ENCODE peak calls at places on chromosomes 13 and 19, in six cellular contexts. C is Peyer's patch; W is AG09319; N is psoas muscle; L is CD4-positive, alpha-beta T cell; Q is pancreas. Y is an unnamed sample.

GRCh38 chr19:22606954-22607652 is 27.0 kb upstream of the ZNF492 start:
- DNase-seq in C (no peak), W (no peak), N (no peak), L (no peak), Q (no peak), Y (no peak)

GRCh38 chr13:30585748-30586262 is 31.9 kb upstream of the USPL1 start:
- DNase-seq in C (no peak), W (no peak), N (no peak), L (no peak), Q (no peak), Y (no peak)

GRCh38 chr13:90918551-90918950 is 428.9 kb upstream of the MIR17HG start:
- DNase-seq in C (no peak), W (no peak), N (no peak), L (no peak), Q (no peak), Y (no peak)

GRCh38 chr19:30648321-30648720 is 276.1 kb downstream of the ZNF536 start:
- DNase-seq in C (no peak), W (no peak), N (no peak), L (no peak), Q (no peak), Y (no peak)

GRCh38 chr19:3010871-3011270 is 18.2 kb downstream of the TLE2 start:
- DNase-seq in C (no peak), W (no peak), N (no peak), L (no peak), Q (no peak), Y (no peak)

GRCh38 chr19:51664997-51665396 is 18.4 kb upstream of the SIGLEC14 start:
- DNase-seq in C (no peak), W (no peak), N (no peak), L (no peak), Q (no peak), Y (no peak)

GRCh38 chr13:78603240-78603947 is at the start of gene POU4F1:
- DNase-seq in C (peak), W (no peak), N (peak), L (no peak), Q (peak), Y (no peak)

GRCh38 chr13:43908156-43909126 is 28.7 kb downstream of the LACC1 start:
- DNase-seq in C (no peak), W (no peak), N (no peak), L (no peak), Q (no peak), Y (peak)

GRCh38 chr13:42893346-42893745 is 98.7 kb downstream of the EPSTI1 start:
- DNase-seq in C (no peak), W (no peak), N (no peak), L (no peak), Q (no peak), Y (no peak)

GRCh38 chr19:29672933-29673336 is 7.7 kb downstream of the PLEKHF1 start:
- DNase-seq in C (no peak), W (no peak), N (no peak), L (peak), Q (no peak), Y (no peak)

GRCh38 chr13:84946144-84946543 is 853.1 kb downstream of the SLITRK6 start:
- DNase-seq in C (no peak), W (no peak), N (no peak), L (no peak), Q (no peak), Y (no peak)

GRCh38 chr13:99307247-99307646 is at the start of gene GPR183:
- DNase-seq in C (no peak), W (no peak), N (no peak), L (no peak), Q (no peak), Y (no peak)

GRCh38 chr19:14425696-14426138 is 6.6 kb upstream of the DDX39A start:
- DNase-seq in C (no peak), W (no peak), N (no peak), L (no peak), Q (no peak), Y (no peak)

GRCh38 chr19:54257116-54257480 is at the start of gene LILRB5:
- DNase-seq in C (no peak), W (no peak), N (no peak), L (no peak), Q (peak), Y (no peak)

GRCh38 chr13:45603338-45603737 is 12.2 kb downstream of the ERICH6B start:
- DNase-seq in C (no peak), W (no peak), N (no peak), L (no peak), Q (no peak), Y (no peak)

GRCh38 chr13:45601680-45602079 is 13.9 kb downstream of the ERICH6B start:
- DNase-seq in C (no peak), W (no peak), N (no peak), L (no peak), Q (no peak), Y (no peak)

GRCh38 chr13:45607931-45608330 is 7.6 kb downstream of the ERICH6B start:
- DNase-seq in C (no peak), W (no peak), N (no peak), L (no peak), Q (no peak), Y (no peak)

GRCh38 chr13:45602183-45602582 is 13.4 kb downstream of the ERICH6B start:
- DNase-seq in C (no peak), W (no peak), N (no peak), L (no peak), Q (no peak), Y (no peak)

DNA sequence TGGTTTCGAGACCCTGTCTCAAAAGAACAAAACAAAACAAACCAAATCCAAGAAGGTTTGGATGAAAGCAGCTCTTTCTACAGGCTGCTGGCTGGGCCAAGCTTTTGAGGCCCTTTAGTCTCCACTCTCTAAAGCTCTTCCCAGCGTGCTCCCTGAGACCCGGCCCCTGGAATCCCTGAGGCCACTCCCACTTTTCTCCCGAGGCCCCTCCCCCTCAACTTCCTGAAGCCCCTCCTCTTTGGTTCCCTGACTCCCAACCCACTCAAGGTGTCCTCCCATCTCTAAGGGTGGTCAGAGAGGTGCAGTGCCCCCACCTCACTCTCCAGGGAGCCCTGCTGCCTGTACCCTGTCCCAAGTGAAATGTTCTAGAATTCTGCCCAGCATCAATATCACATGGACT is 10.6 kb downstream of the ERICH6B start:
- DNase-seq in C (no peak), W (no peak), N (no peak), L (no peak), Q (no peak), Y (no peak)
- TF ChIP-seq CTCF in C (no peak), W (no peak), N (no peak), L (no peak), Q (no peak), Y (no peak)

GRCh38 chr13:48646791-48647190 is 6.9 kb upstream of the CYSLTR2 start:
- DNase-seq in C (no peak), W (no peak), N (no peak), L (no peak), Q (no peak), Y (no peak)

GRCh38 chr13:48644951-48645350 is 8.8 kb upstream of the CYSLTR2 start:
- DNase-seq in C (no peak), W (no peak), N (no peak), L (no peak), Q (no peak), Y (no peak)

GRCh38 chr13:48648446-48648845 is 5.3 kb upstream of the CYSLTR2 start:
- DNase-seq in C (no peak), W (no peak), N (no peak), L (no peak), Q (no peak), Y (no peak)

GRCh38 chr13:48645845-48646244 is 7.9 kb upstream of the CYSLTR2 start:
- DNase-seq in C (no peak), W (no peak), N (no peak), L (no peak), Q (no peak), Y (no peak)

GRCh38 chr13:48647625-48648024 is 6.1 kb upstream of the CYSLTR2 start:
- DNase-seq in C (no peak), W (no peak), N (no peak), L (no peak), Q (no peak), Y (no peak)
- TF ChIP-seq CTCF in C (no peak), W (no peak), N (no peak), L (no peak), Q (no peak), Y (no peak)

GRCh38 chr13:26605845-26606244 is 48.4 kb downstream of the WASF3 start:
- DNase-seq in C (no peak), W (no peak), N (no peak), L (no peak), Q (no peak), Y (no peak)
- TF ChIP-seq CTCF in C (no peak), W (no peak), N (no peak), L (no peak), Q (no peak), Y (peak)

DNA sequence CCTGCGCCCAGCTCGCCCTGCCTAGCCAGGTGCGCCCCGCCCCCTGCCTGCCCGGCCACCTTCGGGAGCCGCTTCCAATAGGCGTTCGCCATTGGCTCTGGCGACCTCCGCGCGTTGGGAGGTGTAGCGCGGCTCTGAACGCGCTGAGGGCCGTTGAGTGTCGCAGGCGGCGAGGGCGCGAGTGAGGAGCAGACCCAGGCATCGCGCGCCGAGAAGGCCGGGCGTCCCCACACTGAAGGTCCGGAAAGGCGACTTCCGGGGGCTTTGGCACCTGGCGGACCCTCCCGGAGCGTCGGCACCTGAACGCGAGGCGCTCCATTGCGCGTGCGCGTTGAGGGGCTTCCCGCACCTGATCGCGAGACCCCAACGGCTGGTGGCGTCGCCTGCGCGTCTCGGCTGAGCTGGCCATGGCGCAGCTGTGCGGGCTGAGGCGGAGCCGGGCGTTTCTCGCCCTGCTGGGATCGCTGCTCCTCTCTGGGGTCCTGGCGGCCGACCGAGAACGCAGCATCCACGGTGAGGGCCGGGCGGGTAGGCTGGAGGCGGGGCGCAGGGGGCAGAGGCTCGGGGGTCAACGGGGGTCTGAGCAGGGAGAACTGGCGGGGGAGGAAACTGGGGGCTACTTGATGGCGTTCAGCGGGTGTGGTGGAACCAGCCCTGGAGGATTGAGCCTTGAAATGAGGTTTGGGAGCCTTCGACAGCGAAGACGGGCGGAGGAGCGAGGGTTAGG is at the start of gene SPINT2:
- DNase-seq in C (no peak), W (no peak), N (no peak), L (no peak), Q (no peak), Y (peak)
- TF ChIP-seq CTCF in C (no peak), W (no peak), N (no peak), L (no peak), Q (no peak), Y (peak)

GRCh38 chr13:113726961-113727411 is 32.0 kb upstream of the TMEM255B start:
- DNase-seq in C (peak), W (no peak), N (peak), L (no peak), Q (peak), Y (no peak)

GRCh38 chr13:113724016-113724758 is 34.8 kb upstream of the TMEM255B start:
- DNase-seq in C (no peak), W (no peak), N (no peak), L (no peak), Q (peak), Y (no peak)

GRCh38 chr13:113723400-113724015 is 35.5 kb upstream of the TMEM255B start:
- DNase-seq in C (no peak), W (no peak), N (no peak), L (no peak), Q (peak), Y (no peak)

GRCh38 chr13:113722921-113723320 is 36.1 kb upstream of the TMEM255B start:
- DNase-seq in C (peak), W (no peak), N (no peak), L (no peak), Q (peak), Y (no peak)

GRCh38 chr13:113724780-113725315 is 34.2 kb upstream of the TMEM255B start:
- DNase-seq in C (peak), W (no peak), N (peak), L (peak), Q (peak), Y (peak)
- TF ChIP-seq CTCF in C (peak), W (peak), N (peak), L (peak), Q (peak), Y (peak)

GRCh38 chr19:50359432-50359818 is 6.0 kb downstream of the NAPSA start:
- DNase-seq in C (no peak), W (no peak), N (no peak), L (no peak), Q (no peak), Y (no peak)
- TF ChIP-seq CTCF in C (no peak), W (no peak), N (no peak), L (no peak), Q (no peak), Y (no peak)

GRCh38 chr19:39411006-39411831 is 1.2 kb upstream of the PLEKHG2 start:
- DNase-seq in C (peak), W (peak), N (peak), L (no peak), Q (peak), Y (no peak)

GRCh38 chr19:39409207-39409885 is 2.7 kb downstream of the ZFP36 start:
- DNase-seq in C (peak), W (no peak), N (peak), L (peak), Q (peak), Y (no peak)

GRCh38 chr19:39410620-39411005 is 1.9 kb upstream of the PLEKHG2 start:
- DNase-seq in C (no peak), W (no peak), N (no peak), L (no peak), Q (no peak), Y (no peak)

GRCh38 chr19:39408392-39409206 is 2.0 kb downstream of the ZFP36 start:
- DNase-seq in C (no peak), W (no peak), N (no peak), L (peak), Q (peak), Y (no peak)

GRCh38 chr19:39409886-39410619 is 2.4 kb upstream of the PLEKHG2 start:
- DNase-seq in C (peak), W (no peak), N (peak), L (peak), Q (peak), Y (no peak)
- TF ChIP-seq CTCF in C (no peak), W (no peak), N (no peak), L (no peak), Q (no peak), Y (peak)

DNA sequence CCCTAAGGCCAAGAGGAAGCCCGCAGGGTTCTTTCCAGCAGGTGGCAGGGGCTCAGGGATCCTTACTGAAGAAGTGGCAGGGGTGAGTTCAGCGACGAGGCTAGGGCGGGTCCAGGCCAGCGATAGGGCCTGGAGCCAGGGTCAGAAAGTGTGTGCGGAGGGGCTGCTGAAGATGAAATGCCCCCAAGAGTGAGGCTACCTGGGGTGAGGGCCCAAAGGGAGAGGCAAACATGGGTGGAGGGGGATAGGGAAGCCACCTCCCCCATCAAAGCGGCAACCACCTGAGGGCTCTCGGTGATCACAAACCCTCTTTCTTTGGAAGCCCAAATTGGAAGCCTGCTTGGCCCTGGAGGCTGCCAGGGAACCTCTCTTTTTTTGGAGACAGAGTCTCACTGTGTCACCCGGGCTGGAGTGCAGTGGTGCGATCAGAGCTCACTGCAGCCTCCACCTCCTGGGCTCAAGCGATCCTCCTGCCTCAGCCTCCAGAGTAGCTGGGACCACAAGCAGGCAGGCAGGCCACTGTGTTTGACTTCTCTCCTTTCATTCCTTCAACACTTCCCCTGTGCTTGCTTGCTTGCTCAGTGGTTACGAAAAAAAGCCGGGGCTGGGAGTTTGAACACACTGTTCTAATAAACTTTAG is 1.2 kb upstream of the ATP8B3 start:
- DNase-seq in C (no peak), W (no peak), N (no peak), L (no peak), Q (no peak), Y (no peak)
- TF ChIP-seq CTCF in C (no peak), W (no peak), N (no peak), L (peak), Q (no peak), Y (no peak)

GRCh38 chr13:51961493-51962403 is 49.5 kb downstream of the ATP7B start:
- DNase-seq in C (no peak), W (no peak), N (no peak), L (no peak), Q (no peak), Y (no peak)

GRCh38 chr13:51960766-51961165 is 50.5 kb downstream of the ATP7B start:
- DNase-seq in C (no peak), W (no peak), N (no peak), L (no peak), Q (no peak), Y (no peak)

GRCh38 chr13:51957377-51958216 is 53.7 kb downstream of the ATP7B start:
- DNase-seq in C (no peak), W (no peak), N (no peak), L (no peak), Q (no peak), Y (no peak)

GRCh38 chr13:51958217-51958547 is 53.1 kb downstream of the ATP7B start:
- DNase-seq in C (peak), W (no peak), N (no peak), L (no peak), Q (no peak), Y (no peak)

GRCh38 chr13:51959773-51960172 is 51.5 kb downstream of the ATP7B start:
- DNase-seq in C (peak), W (no peak), N (no peak), L (no peak), Q (no peak), Y (no peak)
- TF ChIP-seq CTCF in C (no peak), W (no peak), N (no peak), L (no peak), Q (no peak), Y (no peak)

DNA sequence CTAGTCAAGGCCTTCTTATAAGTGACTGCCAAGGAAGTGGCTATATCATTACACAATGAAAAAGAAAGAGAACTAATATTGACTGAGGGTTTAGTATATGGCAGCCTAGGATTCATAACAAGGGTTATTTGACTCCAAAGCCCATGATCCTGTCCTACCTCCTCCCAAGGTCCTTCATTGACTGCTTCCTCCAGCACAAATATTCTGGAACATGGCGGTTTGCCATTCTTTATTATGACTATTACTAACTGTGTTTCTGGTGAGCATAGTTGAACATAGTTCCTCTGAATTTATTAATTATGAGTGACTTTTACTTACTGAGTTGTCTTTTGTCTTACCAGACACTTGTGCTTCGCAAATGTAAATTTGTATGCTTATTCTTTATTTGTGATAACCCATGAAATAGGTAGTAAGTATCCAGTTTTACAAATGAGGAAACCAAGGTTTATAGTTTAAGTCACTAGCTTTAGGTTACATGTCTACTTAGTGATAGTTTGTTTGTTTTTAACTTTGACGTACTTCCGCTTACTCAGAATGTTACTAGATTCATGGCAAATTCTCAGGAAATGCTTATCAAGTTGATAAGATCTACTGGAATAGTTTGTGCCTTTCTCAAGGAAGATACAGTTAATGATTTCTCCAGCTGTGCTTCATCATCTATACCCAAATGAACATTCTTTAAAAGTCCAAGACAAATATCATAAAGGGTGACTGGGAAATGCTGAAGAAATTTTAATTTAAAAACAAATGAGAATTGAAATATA is 15.5 kb upstream of the DCLK1 start:
- DNase-seq in C (no peak), W (no peak), N (no peak), L (no peak), Q (no peak), Y (no peak)
- TF ChIP-seq CTCF in C (no peak), W (no peak), N (no peak), L (no peak), Q (no peak), Y (no peak)